ENCODE peak calls at places on chromosomes 16 and 17, in six cellular contexts. One of them, this sample, is unnamed. For H3K9me3, the result is how much of the 10 kb centered on the place peaks cover.

GRCh38 chr17:60656499-60656898 is 21.2 kb upstream of the BCAS3 start:
- DNase-seq in fibroblast of lung: no peak
- DNase-seq in PC-3: no peak
- DNase-seq in T-helper 17 cell: no peak
- DNase-seq in lower lobe of right lung: no peak
- DNase-seq in left ventricle myocardium inferior: no peak
- DNase-seq in this sample: no peak

GRCh38 chr16:74740795-74741304 is 33.8 kb downstream of the FA2H start:
- DNase-seq in lower lobe of right lung: no peak
- DNase-seq in PC-3: peak
- DNase-seq in left ventricle myocardium inferior: no peak
- DNase-seq in T-helper 17 cell: no peak
- DNase-seq in fibroblast of lung: peak
- DNase-seq in this sample: peak

GRCh38 chr17:77330602-77331081 is 189.9 kb downstream of the SEC14L1 start:
- DNase-seq in lower lobe of right lung: no peak
- DNase-seq in fibroblast of lung: no peak
- DNase-seq in T-helper 17 cell: no peak
- DNase-seq in PC-3: no peak
- DNase-seq in left ventricle myocardium inferior: no peak
- DNase-seq in this sample: peak

GRCh38 chr16:85498607-85499006 is 114.5 kb upstream of the GSE1 start:
- DNase-seq in lower lobe of right lung: no peak
- DNase-seq in PC-3: no peak
- DNase-seq in T-helper 17 cell: no peak
- DNase-seq in left ventricle myocardium inferior: no peak
- DNase-seq in fibroblast of lung: no peak
- DNase-seq in this sample: no peak

GRCh38 chr16:27286446-27286845 is 17.9 kb upstream of the NSMCE1 start:
- DNase-seq in lower lobe of right lung: no peak
- DNase-seq in left ventricle myocardium inferior: no peak
- DNase-seq in fibroblast of lung: peak
- DNase-seq in T-helper 17 cell: no peak
- DNase-seq in PC-3: peak
- DNase-seq in this sample: no peak

GRCh38 chr17:19717031-19717360 is 612 bp upstream of the SLC47A2 start:
- DNase-seq in PC-3: no peak
- DNase-seq in lower lobe of right lung: no peak
- DNase-seq in T-helper 17 cell: no peak
- DNase-seq in left ventricle myocardium inferior: no peak
- DNase-seq in fibroblast of lung: no peak
- DNase-seq in this sample: peak

GRCh38 chr17:74822329-74823175 is 37.1 kb downstream of the GRIN2C start:
- DNase-seq in left ventricle myocardium inferior: peak
- DNase-seq in T-helper 17 cell: no peak
- DNase-seq in lower lobe of right lung: no peak
- DNase-seq in fibroblast of lung: no peak
- DNase-seq in PC-3: no peak
- DNase-seq in this sample: no peak

GRCh38 chr17:56434610-56435009 is 158.9 kb upstream of the NOG start:
- DNase-seq in T-helper 17 cell: no peak
- DNase-seq in PC-3: no peak
- DNase-seq in fibroblast of lung: no peak
- DNase-seq in lower lobe of right lung: no peak
- DNase-seq in left ventricle myocardium inferior: no peak
- DNase-seq in this sample: no peak

GRCh38 chr16:66596986-66597848 is 7.3 kb upstream of the CMTM3 start:
- DNase-seq in PC-3: no peak
- DNase-seq in left ventricle myocardium inferior: no peak
- DNase-seq in lower lobe of right lung: no peak
- DNase-seq in fibroblast of lung: no peak
- DNase-seq in T-helper 17 cell: no peak
- DNase-seq in this sample: no peak

GRCh38 chr16:67537636-67538591 is 9.3 kb downstream of the RIPOR1 start:
- DNase-seq in fibroblast of lung: no peak
- DNase-seq in left ventricle myocardium inferior: peak
- DNase-seq in PC-3: no peak
- DNase-seq in lower lobe of right lung: peak
- DNase-seq in T-helper 17 cell: peak
- DNase-seq in this sample: peak

GRCh38 chr17:64110436-64111152 is 19.4 kb downstream of the ERN1 start:
- DNase-seq in T-helper 17 cell: no peak
- DNase-seq in fibroblast of lung: peak
- DNase-seq in left ventricle myocardium inferior: no peak
- DNase-seq in PC-3: no peak
- DNase-seq in lower lobe of right lung: no peak
- DNase-seq in this sample: no peak

DNA sequence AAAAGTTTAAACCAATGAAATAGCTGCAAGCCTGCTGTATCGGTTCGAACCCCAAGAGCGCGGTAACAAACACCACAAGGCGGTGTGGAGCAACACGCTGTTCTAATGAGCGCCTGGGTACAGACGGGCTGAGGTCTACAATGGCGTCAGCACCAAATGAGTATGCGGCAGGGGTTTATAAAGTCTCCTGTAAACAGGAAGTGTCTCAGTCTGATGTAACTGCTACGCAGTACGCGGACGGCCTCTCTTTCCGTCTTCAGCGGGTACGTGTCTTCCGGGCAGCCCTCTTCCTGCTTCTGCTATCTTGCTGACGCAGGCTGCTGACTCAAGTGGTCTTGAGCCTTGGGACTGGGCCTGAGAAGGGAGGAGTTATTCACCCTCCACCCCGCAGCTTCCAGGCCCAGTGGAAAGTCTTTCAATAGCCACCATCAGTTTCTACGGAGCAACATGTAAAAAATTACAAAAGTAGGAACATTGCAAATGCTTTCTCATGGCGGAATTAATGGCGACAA is 40.5 kb upstream of the KCNJ2 start:
- DNase-seq in fibroblast of lung: no peak
- DNase-seq in lower lobe of right lung: no peak
- DNase-seq in PC-3: no peak
- DNase-seq in left ventricle myocardium inferior: no peak
- DNase-seq in T-helper 17 cell: no peak
- DNase-seq in this sample: no peak
- H3K9me3 ChIP-seq in fibroblast of lung: under half
- H3K9me3 ChIP-seq in lower lobe of right lung: under half
- H3K9me3 ChIP-seq in PC-3: under half
- H3K9me3 ChIP-seq in left ventricle myocardium inferior: under half
- H3K9me3 ChIP-seq in T-helper 17 cell: under half
- H3K9me3 ChIP-seq in this sample: under half

DNA sequence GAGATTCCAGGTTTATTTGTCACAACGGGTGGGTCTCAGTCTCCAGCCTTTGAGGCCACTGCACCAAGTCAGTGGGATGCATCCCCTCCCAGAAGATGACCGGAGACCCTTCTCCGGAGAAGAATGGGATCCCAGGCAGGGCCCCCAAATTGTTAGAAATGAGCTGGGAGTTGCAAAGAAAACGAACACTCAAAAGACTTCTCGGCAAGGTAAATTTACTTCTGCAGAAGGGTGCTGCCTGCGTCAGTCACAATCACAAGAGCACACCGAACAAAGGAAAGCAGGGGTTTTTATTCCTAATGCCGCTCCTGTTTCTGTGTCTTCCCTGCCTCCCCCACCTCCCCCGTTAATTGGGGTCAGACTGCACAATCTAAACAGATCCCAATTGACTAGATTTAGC is 61.4 kb downstream of the ATF7IP2 start:
- DNase-seq in lower lobe of right lung: no peak
- DNase-seq in fibroblast of lung: peak
- DNase-seq in T-helper 17 cell: no peak
- DNase-seq in PC-3: no peak
- DNase-seq in left ventricle myocardium inferior: no peak
- DNase-seq in this sample: no peak
- H3K9me3 ChIP-seq in lower lobe of right lung: half or more
- H3K9me3 ChIP-seq in fibroblast of lung: under half
- H3K9me3 ChIP-seq in T-helper 17 cell: under half
- H3K9me3 ChIP-seq in PC-3: under half
- H3K9me3 ChIP-seq in left ventricle myocardium inferior: half or more
- H3K9me3 ChIP-seq in this sample: under half

DNA sequence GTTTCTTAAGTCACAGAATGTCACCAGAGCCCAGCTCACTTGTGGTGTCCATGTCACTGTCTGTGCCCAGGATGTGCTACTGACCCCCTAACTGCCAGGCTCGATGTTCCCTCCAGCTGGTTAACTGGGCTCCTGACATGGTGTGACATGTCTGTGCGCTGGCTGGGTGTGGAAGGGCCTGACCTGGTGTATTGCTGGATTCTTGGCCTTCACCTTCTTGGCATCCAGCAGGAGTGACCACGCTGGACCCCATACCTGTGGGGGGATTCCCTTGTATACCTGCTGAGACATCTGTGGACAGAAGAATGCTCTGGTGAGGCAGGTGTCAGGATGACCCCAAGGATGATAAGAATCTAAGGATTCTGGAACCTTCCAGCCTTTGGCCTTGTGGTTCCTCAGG is 1690.1 kb downstream of the TP53TG3F start:
- DNase-seq in left ventricle myocardium inferior: no peak
- DNase-seq in fibroblast of lung: no peak
- DNase-seq in PC-3: no peak
- DNase-seq in T-helper 17 cell: no peak
- DNase-seq in lower lobe of right lung: no peak
- DNase-seq in this sample: no peak
- H3K9me3 ChIP-seq in left ventricle myocardium inferior: under half
- H3K9me3 ChIP-seq in fibroblast of lung: under half
- H3K9me3 ChIP-seq in PC-3: under half
- H3K9me3 ChIP-seq in T-helper 17 cell: under half
- H3K9me3 ChIP-seq in lower lobe of right lung: under half
- H3K9me3 ChIP-seq in this sample: under half

DNA sequence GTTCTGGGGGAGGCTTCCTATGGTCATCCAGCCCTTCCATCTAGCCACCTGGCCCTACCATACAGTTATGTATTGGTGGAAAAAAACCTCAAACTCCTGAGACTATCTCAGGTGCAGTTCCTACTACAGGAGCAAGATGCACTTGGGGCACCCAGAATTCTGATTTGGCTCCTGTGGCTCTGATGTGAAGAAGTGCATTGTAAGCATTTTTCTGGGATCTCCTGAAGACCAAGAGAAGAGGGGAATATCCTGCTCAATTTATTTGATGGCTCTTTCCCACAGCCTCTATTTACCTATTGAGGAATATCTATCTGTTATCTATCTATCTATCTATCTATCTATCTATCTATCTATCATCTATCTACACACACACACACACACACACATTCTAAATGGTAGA is 1981.5 kb downstream of the TP53TG3F start:
- DNase-seq in left ventricle myocardium inferior: no peak
- DNase-seq in lower lobe of right lung: no peak
- DNase-seq in fibroblast of lung: no peak
- DNase-seq in PC-3: no peak
- DNase-seq in T-helper 17 cell: no peak
- DNase-seq in this sample: no peak
- H3K9me3 ChIP-seq in left ventricle myocardium inferior: under half
- H3K9me3 ChIP-seq in lower lobe of right lung: under half
- H3K9me3 ChIP-seq in fibroblast of lung: under half
- H3K9me3 ChIP-seq in PC-3: under half
- H3K9me3 ChIP-seq in T-helper 17 cell: under half
- H3K9me3 ChIP-seq in this sample: under half

GRCh38 chr16:35184356-35184870 is 1725.0 kb downstream of the TP53TG3F start:
- DNase-seq in PC-3: no peak
- DNase-seq in lower lobe of right lung: no peak
- DNase-seq in left ventricle myocardium inferior: no peak
- DNase-seq in fibroblast of lung: no peak
- DNase-seq in T-helper 17 cell: no peak
- DNase-seq in this sample: no peak
- H3K9me3 ChIP-seq in PC-3: under half
- H3K9me3 ChIP-seq in lower lobe of right lung: under half
- H3K9me3 ChIP-seq in left ventricle myocardium inferior: under half
- H3K9me3 ChIP-seq in fibroblast of lung: under half
- H3K9me3 ChIP-seq in T-helper 17 cell: under half
- H3K9me3 ChIP-seq in this sample: under half

GRCh38 chr16:60142991-60143705 is 1409.0 kb upstream of the GOT2 start:
- DNase-seq in fibroblast of lung: peak
- DNase-seq in lower lobe of right lung: no peak
- DNase-seq in PC-3: no peak
- DNase-seq in left ventricle myocardium inferior: no peak
- DNase-seq in T-helper 17 cell: no peak
- DNase-seq in this sample: no peak

DNA sequence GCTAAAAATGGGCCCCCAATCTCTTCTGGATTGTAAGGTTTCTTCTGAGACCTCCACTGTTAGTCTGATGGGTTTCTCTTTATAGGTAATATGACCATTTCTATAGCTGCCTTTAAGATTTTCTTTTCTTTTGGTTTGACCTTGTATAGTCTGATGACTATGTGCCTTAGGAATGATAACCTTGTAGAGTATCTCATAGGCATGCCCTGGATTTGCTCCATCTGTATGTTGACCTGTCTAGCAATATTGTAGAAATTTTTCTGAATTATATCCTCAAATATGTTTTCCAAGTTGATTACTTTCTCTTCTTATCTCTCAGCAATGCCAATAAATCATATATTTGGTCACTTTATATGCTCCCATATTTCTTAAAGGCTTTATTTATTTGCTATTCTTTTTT is 1403.8 kb upstream of the GOT2 start:
- DNase-seq in lower lobe of right lung: no peak
- DNase-seq in left ventricle myocardium inferior: no peak
- DNase-seq in fibroblast of lung: peak
- DNase-seq in PC-3: no peak
- DNase-seq in T-helper 17 cell: no peak
- DNase-seq in this sample: no peak
- H3K9me3 ChIP-seq in lower lobe of right lung: under half
- H3K9me3 ChIP-seq in left ventricle myocardium inferior: under half
- H3K9me3 ChIP-seq in fibroblast of lung: under half
- H3K9me3 ChIP-seq in PC-3: under half
- H3K9me3 ChIP-seq in T-helper 17 cell: under half
- H3K9me3 ChIP-seq in this sample: under half

GRCh38 chr16:35750157-35750689 is 2290.8 kb downstream of the TP53TG3F start:
- DNase-seq in T-helper 17 cell: no peak
- DNase-seq in PC-3: no peak
- DNase-seq in lower lobe of right lung: no peak
- DNase-seq in left ventricle myocardium inferior: no peak
- DNase-seq in fibroblast of lung: no peak
- DNase-seq in this sample: no peak
- H3K9me3 ChIP-seq in T-helper 17 cell: under half
- H3K9me3 ChIP-seq in PC-3: under half
- H3K9me3 ChIP-seq in lower lobe of right lung: under half
- H3K9me3 ChIP-seq in left ventricle myocardium inferior: under half
- H3K9me3 ChIP-seq in fibroblast of lung: under half
- H3K9me3 ChIP-seq in this sample: under half

This sample was measured in sigmoid colon.